ENCODE peak calls at places on chromosomes 6 and 20, in seven cellular contexts. S is BJ, K is NCI-H2081 treated with DMSO at 0.1 percent for 48 hours, V is cardiac muscle cell, A is A172, Q is left lung, H is activated T-cell treated with anti-CD3 and anti-CD28 coated beads for 1 hour. Y is an unnamed sample.

GRCh38 chr20:25540273-25540672 is 45.1 kb downstream of the NINL start:
- DNase-seq in S (no peak), K (no peak), V (no peak), A (peak; percentile 11), Q (peak; percentile 41), H (no peak), Y (no peak)

GRCh38 chr6:21240709-21241108 is 352.8 kb upstream of the SOX4 start:
- DNase-seq in S (no peak), K (no peak), V (peak; percentile 83), A (no peak), Q (no peak), H (no peak), Y (no peak)

GRCh38 chr6:20729086-20729485 is 194.8 kb downstream of the CDKAL1 start:
- DNase-seq in S (no peak), K (no peak), V (no peak), A (no peak), Q (no peak), H (no peak), Y (no peak)

GRCh38 chr20:37349517-37350491 is 3.9 kb downstream of the SRC start:
- DNase-seq in S (no peak), K (no peak), V (peak; percentile 62), A (no peak), Q (peak; percentile 55), H (no peak), Y (no peak)

GRCh38 chr6:112990971-112991370 is 643.8 kb downstream of the RFPL4B start:
- DNase-seq in S (no peak), K (no peak), V (no peak), A (no peak), Q (no peak), H (no peak), Y (no peak)

GRCh38 chr6:90940812-90941481 is 354.1 kb upstream of the MAP3K7 start:
- DNase-seq in S (peak; percentile 8), K (peak; percentile 41), V (peak; percentile 87), A (peak; percentile 59), Q (no peak), H (no peak), Y (peak; percentile 9)

GRCh38 chr6:3324262-3324942 is 65.7 kb downstream of the PSMG4 start:
- DNase-seq in S (peak; percentile 15), K (no peak), V (peak; percentile 90), A (peak; percentile 97), Q (peak; percentile 61), H (no peak), Y (no peak)

GRCh38 chr20:44742304-44743079 is 3.2 kb upstream of the KCNK15 start:
- DNase-seq in S (no peak), K (no peak), V (no peak), A (no peak), Q (no peak), H (no peak), Y (no peak)

GRCh38 chr6:107114872-107115694 is at the start of gene BEND3:
- DNase-seq in S (no peak), K (no peak), V (peak; percentile 24), A (no peak), Q (peak; percentile 40), H (peak; percentile 30), Y (no peak)

GRCh38 chr20:61949363-61949713 is 116.3 kb downstream of the TAF4 start:
- DNase-seq in S (no peak), K (no peak), V (no peak), A (no peak), Q (no peak), H (no peak), Y (no peak)

GRCh38 chr6:88513920-88514319 is 347.8 kb upstream of the CNR1 start:
- DNase-seq in S (no peak), K (no peak), V (no peak), A (no peak), Q (no peak), H (no peak), Y (no peak)

GRCh38 chr6:163507965-163508364 is 93.4 kb downstream of the QKI start:
- DNase-seq in S (no peak), K (no peak), V (no peak), A (no peak), Q (no peak), H (no peak), Y (no peak)

GRCh38 chr20:47607208-47607613 is 105.5 kb downstream of the NCOA3 start:
- DNase-seq in S (no peak), K (no peak), V (peak; percentile 51), A (peak; percentile 32), Q (no peak), H (no peak), Y (no peak)

GRCh38 chr6:129094147-129094546 is 211.2 kb downstream of the LAMA2 start:
- DNase-seq in S (no peak), K (no peak), V (peak; percentile 24), A (no peak), Q (no peak), H (no peak), Y (no peak)

GRCh38 chr20:5191829-5192569 is 65.2 kb downstream of the CDS2 start:
- DNase-seq in S (peak; percentile 28), K (peak; percentile 21), V (peak; percentile 87), A (peak; percentile 87), Q (no peak), H (no peak), Y (peak; percentile 63)

GRCh38 chr6:157200117-157200516 is 123.2 kb downstream of the TMEM242 start:
- DNase-seq in S (no peak), K (no peak), V (no peak), A (no peak), Q (no peak), H (no peak), Y (no peak)

GRCh38 chr6:82237013-82237412 is 10.5 kb downstream of the IBTK start:
- DNase-seq in S (no peak), K (no peak), V (peak; percentile 45), A (no peak), Q (no peak), H (no peak), Y (no peak)

GRCh38 chr6:84798257-84798656 is 33.9 kb upstream of the TBX18 start:
- DNase-seq in S (no peak), K (no peak), V (peak; percentile 78), A (peak; percentile 28), Q (no peak), H (no peak), Y (peak; percentile 29)

GRCh38 chr6:154298297-154298696 is 58.3 kb downstream of the IPCEF1 start:
- DNase-seq in S (no peak), K (no peak), V (peak; percentile 41), A (peak; percentile 49), Q (no peak), H (no peak), Y (no peak)

GRCh38 chr6:3222506-3223038 is 4.9 kb downstream of the TUBB2B start:
- DNase-seq in S (no peak), K (peak; percentile 67), V (no peak), A (no peak), Q (no peak), H (no peak), Y (no peak)

GRCh38 chr6:26159417-26160273 is 72.4 kb downstream of the HFE start:
- DNase-seq in S (no peak), K (no peak), V (peak; percentile 38), A (peak; percentile 34), Q (no peak), H (no peak), Y (no peak)

GRCh38 chr6:15709665-15710269 is 46.9 kb upstream of the DTNBP1 start:
- DNase-seq in S (no peak), K (no peak), V (no peak), A (no peak), Q (no peak), H (no peak), Y (no peak)

GRCh38 chr6:102798631-102799030 is 1405.1 kb downstream of the GRIK2 start:
- DNase-seq in S (no peak), K (no peak), V (no peak), A (no peak), Q (no peak), H (no peak), Y (no peak)

GRCh38 chr6:1418471-1419191 is 29.3 kb downstream of the FOXF2 start:
- DNase-seq in S (no peak), K (no peak), V (no peak), A (no peak), Q (no peak), H (no peak), Y (no peak)

GRCh38 chr20:58690351-58690750 is 2.2 kb upstream of the NPEPL1 start:
- DNase-seq in S (no peak), K (no peak), V (peak; percentile 7), A (no peak), Q (no peak), H (no peak), Y (no peak)

GRCh38 chr6:85641522-85641915 is 1.2 kb downstream of the SYNCRIP start:
- DNase-seq in S (no peak), K (no peak), V (no peak), A (no peak), Q (no peak), H (no peak), Y (no peak)

GRCh38 chr6:152293404-152293803 is 343.8 kb downstream of the SYNE1 start:
- DNase-seq in S (no peak), K (peak; percentile 1), V (no peak), A (no peak), Q (no peak), H (no peak), Y (no peak)

GRCh38 chr6:144062757-144063156 is 32.6 kb downstream of the SF3B5 start:
- DNase-seq in S (no peak), K (no peak), V (no peak), A (no peak), Q (no peak), H (no peak), Y (no peak)

GRCh38 chr6:136334853-136335252 is 45.2 kb upstream of the BCLAF1 start:
- DNase-seq in S (no peak), K (no peak), V (no peak), A (no peak), Q (no peak), H (no peak), Y (no peak)

GRCh38 chr6:40989204-40990179 is 49.5 kb downstream of the UNC5CL start:
- DNase-seq in S (no peak), K (no peak), V (no peak), A (no peak), Q (no peak), H (no peak), Y (no peak)

GRCh38 chr6:128494440-128494839 is 26.0 kb downstream of the PTPRK start:
- DNase-seq in S (no peak), K (no peak), V (no peak), A (no peak), Q (no peak), H (no peak), Y (no peak)

GRCh38 chr6:104682722-104683643 is 176.7 kb downstream of the HACE1 start:
- DNase-seq in S (no peak), K (no peak), V (peak; percentile 67), A (peak; percentile 54), Q (no peak), H (peak; percentile 70), Y (no peak)

GRCh38 chr6:126302191-126302590 is 37.7 kb upstream of the CENPW start:
- DNase-seq in S (no peak), K (no peak), V (no peak), A (no peak), Q (no peak), H (no peak), Y (no peak)

GRCh38 chr6:159913375-159913774 is 22.6 kb downstream of the MAS1 start:
- DNase-seq in S (no peak), K (no peak), V (no peak), A (no peak), Q (no peak), H (no peak), Y (no peak)